ENCODE peak calls at places on chromosomes 3 and 15, in four cellular contexts. B is A549, K is GM23338, H is right cardiac atrium. M is an unnamed sample. For H3K4me1, the result is how much of the 10 kb centered on the place peaks cover.

GRCh38 chr15:55766676-55767075 is 23.7 kb upstream of the PRTG start:
- DNase-seq in B (no peak), K (no peak), H (no peak), M (no peak)

GRCh38 chr3:196688349-196688748 is 23.7 kb downstream of the CEP19 start:
- DNase-seq in B (no peak), H (peak), K (no peak), M (peak)

GRCh38 chr3:24688446-24689148 is 193.9 kb upstream of the THRB start:
- DNase-seq in H (no peak), K (peak), B (no peak), M (peak)

GRCh38 chr3:39107056-39107873 is at the start of the genes GORASP1 and TTC21A:
- DNase-seq in K (peak), B (peak), H (peak), M (peak)

GRCh38 chr15:52787549-52788098 is 2.5 kb downstream of the ONECUT1 start:
- DNase-seq in H (no peak), B (no peak), K (peak), M (no peak)

GRCh38 chr3:176663819-176664218 is 533.5 kb downstream of the TBL1XR1 start:
- DNase-seq in H (no peak), B (peak), K (peak), M (peak)

GRCh38 chr3:34973586-34973985 is 665.7 kb upstream of the ARPP21 start:
- DNase-seq in H (no peak), K (no peak), B (no peak), M (no peak)

GRCh38 chr3:30448946-30449686 is 157.3 kb upstream of the TGFBR2 start:
- DNase-seq in H (no peak), B (no peak), K (no peak), M (no peak)

GRCh38 chr3:119063471-119063870 is 28.8 kb upstream of the IGSF11 start:
- DNase-seq in B (no peak), K (no peak), H (no peak), M (no peak)

GRCh38 chr3:71129611-71130515 is 453.7 kb downstream of the FOXP1 start:
- DNase-seq in B (no peak), H (no peak), K (peak), M (no peak)

GRCh38 chr3:72145506-72146380 is 360.8 kb upstream of the PROK2 start:
- DNase-seq in H (peak), B (no peak), K (peak), M (peak)

GRCh38 chr3:32743934-32744333 is 58.9 kb downstream of the CNOT10 start:
- DNase-seq in K (no peak), H (no peak), B (no peak), M (peak)

GRCh38 chr3:38210141-38210757 is 44.9 kb downstream of the OXSR1 start:
- DNase-seq in B (no peak), H (no peak), K (no peak), M (no peak)

GRCh38 chr3:61985020-61985419 is 388.3 kb downstream of the FEZF2 start:
- DNase-seq in B (no peak), H (no peak), K (no peak), M (no peak)

GRCh38 chr3:165653130-165653778 is 184.0 kb downstream of the BCHE start:
- DNase-seq in K (no peak), B (no peak), H (no peak), M (no peak)

GRCh38 chr3:165658027-165658426 is 179.2 kb downstream of the BCHE start:
- DNase-seq in B (no peak), H (no peak), K (no peak), M (no peak)
- H3K4me1 ChIP-seq in B (under half), H (under half), K (under half), M (under half)

GRCh38 chr15:63818191-63818590 is 15.6 kb downstream of the HERC1 start:
- DNase-seq in H (no peak), K (peak), B (no peak), M (peak)
- H3K4me1 ChIP-seq in H (under half), K (under half), B (under half), M (under half)

DNA sequence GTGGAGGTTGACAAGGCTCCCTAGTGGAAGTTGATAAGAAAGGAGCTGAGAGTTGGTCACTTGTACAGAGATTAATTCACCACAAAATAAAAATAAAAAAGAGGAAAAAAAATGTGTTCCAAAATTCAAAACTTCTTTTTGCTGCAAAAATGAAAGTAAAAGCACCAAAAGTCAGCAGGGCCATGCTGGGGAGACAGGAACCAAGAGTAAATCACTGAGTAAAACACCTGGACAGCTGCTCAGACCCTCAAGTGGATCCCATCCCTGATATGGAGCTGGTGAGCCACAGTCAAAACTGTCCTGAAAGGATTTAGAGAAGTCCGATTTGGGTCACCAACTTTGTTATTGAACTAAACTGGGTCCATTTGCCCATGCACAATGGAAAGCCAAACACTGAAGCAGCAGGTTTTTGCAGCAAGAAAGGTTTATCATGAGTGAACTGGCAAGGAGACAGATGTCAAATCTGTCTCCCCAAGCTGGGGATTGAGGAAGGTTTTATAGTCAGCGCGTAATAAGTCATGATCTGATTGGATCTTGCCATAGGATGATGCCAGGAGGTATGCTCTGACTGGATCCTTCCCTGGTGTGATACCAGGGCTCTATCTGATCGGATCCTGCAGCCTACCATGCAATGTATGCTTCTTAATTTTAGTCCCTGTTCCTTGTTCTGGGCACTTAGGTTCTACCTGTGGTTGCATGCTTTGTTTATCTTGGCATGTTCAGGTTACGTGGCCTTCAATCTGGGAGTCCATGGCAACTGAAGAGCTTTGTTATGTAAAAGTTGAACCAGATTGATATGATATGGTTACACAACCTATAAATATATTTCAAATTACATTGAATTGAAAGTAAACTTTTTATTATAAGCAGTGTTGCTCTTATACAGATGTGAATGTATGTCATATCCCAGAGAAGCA is 313.2 kb downstream of the POLQ start:
- DNase-seq in B (no peak), H (peak), K (peak), M (no peak)
- H3K4me1 ChIP-seq in B (under half), H (under half), K (under half), M (under half)

GRCh38 chr15:80887148-80887547 is 102.5 kb downstream of the MESD start:
- DNase-seq in H (no peak), B (peak), K (peak), M (no peak)
- H3K4me1 ChIP-seq in H (under half), B (under half), K (under half), M (under half)

GRCh38 chr3:130661116-130661515 is 85.5 kb downstream of the PIK3R4 start:
- DNase-seq in H (no peak), K (no peak), B (no peak), M (no peak)
- H3K4me1 ChIP-seq in H (under half), K (under half), B (under half), M (under half)

DNA sequence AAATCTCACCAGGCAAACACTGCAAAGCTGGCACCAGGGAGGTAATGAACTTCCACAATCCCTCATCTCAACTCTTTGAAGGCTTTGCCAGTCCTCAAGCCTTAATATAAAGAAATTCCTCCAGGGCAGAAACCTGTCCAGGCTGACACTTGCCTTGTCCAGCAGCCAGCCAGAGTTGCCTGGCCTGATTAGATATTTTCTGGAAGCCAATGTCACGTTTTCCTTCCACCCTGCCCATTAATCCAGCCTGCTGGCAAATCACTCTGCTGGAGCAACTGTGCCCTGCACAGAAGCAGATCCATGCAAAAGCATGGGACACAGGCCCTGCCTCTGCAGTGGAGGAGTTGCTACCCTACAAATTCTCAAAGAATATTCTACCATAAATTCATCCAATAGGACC is 56.5 kb downstream of the HEG1 start:
- DNase-seq in K (no peak), H (peak), B (no peak), M (no peak)
- H3K4me1 ChIP-seq in K (under half), H (under half), B (under half), M (under half)

DNA sequence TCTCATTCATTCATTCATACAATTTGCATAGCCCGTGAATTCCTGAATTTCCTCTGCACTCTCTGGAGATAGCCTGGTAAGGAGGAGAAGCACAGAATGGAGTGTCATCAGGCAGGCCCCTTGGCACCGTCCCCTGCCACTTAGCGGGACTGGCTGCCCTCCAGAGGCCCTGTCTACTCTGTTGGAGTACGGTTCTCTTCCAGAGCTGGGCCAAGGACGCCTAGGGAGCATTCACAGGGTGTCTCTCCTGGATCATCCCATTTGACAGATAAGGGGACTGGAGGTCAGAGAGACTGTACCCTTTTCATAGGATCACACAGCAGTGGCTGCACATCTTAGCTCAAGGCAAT is 48.0 kb downstream of the PTH1R start:
- DNase-seq in H (peak), K (no peak), B (no peak), M (no peak)
- H3K4me1 ChIP-seq in H (under half), K (under half), B (under half), M (under half)